ENCODE peak calls at places on chromosomes 2 and 18, in five cellular contexts. H is kidney, C is lower lobe of right lung, G is mesendoderm, I is prostate gland. E is an unnamed sample.

GRCh38 chr2:230905448-230906430 is 19.3 kb downstream of the GPR55 start:
- DNase-seq in G (peak; percentile 64), C (no peak), I (no peak), H (no peak), E (no peak)

GRCh38 chr2:81658227-81658626 is 1353.7 kb upstream of the LRRTM1 start:
- DNase-seq in G (no peak), C (no peak), I (no peak), H (no peak), E (no peak)

GRCh38 chr2:24915796-24916195 is 4.2 kb downstream of the ADCY3 start:
- DNase-seq in H (no peak), I (no peak), C (no peak), G (no peak), E (peak; percentile 68)

GRCh38 chr2:8882094-8882493 is 44.7 kb upstream of the KIDINS220 start:
- DNase-seq in I (no peak), G (peak; percentile 87), C (no peak), H (no peak), E (no peak)

GRCh38 chr2:213232649-213233437 is 51.4 kb upstream of the SPAG16 start:
- DNase-seq in H (no peak), C (no peak), I (no peak), G (peak; percentile 31), E (no peak)

GRCh38 chr2:59217360-59217759 is 976.2 kb upstream of the FANCL start:
- DNase-seq in C (no peak), I (no peak), H (no peak), G (no peak), E (no peak)

GRCh38 chr18:75265255-75265654 is 54.7 kb downstream of the TSHZ1 start:
- DNase-seq in I (no peak), H (no peak), G (no peak), C (no peak), E (no peak)

GRCh38 chr2:46722142-46722541 is 193.5 kb downstream of the MCFD2 start:
- DNase-seq in H (no peak), I (no peak), C (no peak), G (no peak), E (no peak)

GRCh38 chr18:35497006-35497333 is 790 bp downstream of the INO80C start:
- DNase-seq in C (no peak), G (no peak), H (no peak), I (no peak), E (no peak)

GRCh38 chr2:178280261-178280852 is 86.0 kb downstream of the OSBPL6 start:
- DNase-seq in H (no peak), C (no peak), G (peak; percentile 39), I (peak; percentile 39), E (no peak)

GRCh38 chr2:190972213-190972612 is 41.8 kb downstream of the STAT1 start:
- DNase-seq in I (no peak), G (no peak), C (no peak), H (no peak), E (no peak)

GRCh38 chr18:41842886-41843285 is 112.1 kb upstream of the PIK3C3 start:
- DNase-seq in I (no peak), H (no peak), G (no peak), C (no peak), E (no peak)

GRCh38 chr2:45283764-45284620 is 274.7 kb upstream of the SIX2 start:
- DNase-seq in G (peak; percentile 85), H (no peak), C (no peak), I (no peak), E (peak; percentile 60)

GRCh38 chr2:42117182-42117579 is 52.0 kb upstream of the EML4 start:
- DNase-seq in G (no peak), C (no peak), H (no peak), I (no peak), E (no peak)

GRCh38 chr2:83386559-83386958 is 1072.5 kb downstream of the SUCLG1 start:
- DNase-seq in I (no peak), H (no peak), G (peak; percentile 1), C (no peak), E (no peak)

GRCh38 chr2:6074303-6074702 is 382.1 kb downstream of the SOX11 start:
- DNase-seq in C (no peak), G (no peak), I (no peak), H (no peak), E (no peak)

GRCh38 chr2:224211821-224212220 is 172.7 kb upstream of the SERPINE2 start:
- DNase-seq in I (no peak), C (no peak), H (no peak), G (peak; percentile 66), E (no peak)

GRCh38 chr2:62506421-62506750 is 391 bp upstream of the TMEM17 start:
- DNase-seq in H (no peak), I (no peak), G (no peak), C (no peak), E (no peak)

GRCh38 chr2:96245609-96246390 is 20.0 kb downstream of the TMEM127 start:
- DNase-seq in G (no peak), H (peak; percentile 53), I (no peak), C (peak; percentile 59), E (no peak)

GRCh38 chr18:73124165-73124564 is 256.4 kb upstream of the NETO1 start:
- DNase-seq in H (no peak), I (no peak), G (no peak), C (no peak), E (no peak)

GRCh38 chr2:224611938-224612337 is 26.8 kb upstream of the CUL3 start:
- DNase-seq in I (no peak), C (no peak), H (no peak), G (peak; percentile 53), E (no peak)

GRCh38 chr18:50518787-50519520 is 40.9 kb upstream of the MAPK4 start:
- DNase-seq in I (no peak), C (no peak), H (no peak), G (peak; percentile 71), E (no peak)

GRCh38 chr2:173238385-173238784 is 116.3 kb upstream of the CDCA7 start:
- DNase-seq in G (no peak), C (no peak), H (no peak), I (no peak), E (no peak)

GRCh38 chr18:74874351-74874750 is 276.7 kb downstream of the ZNF407 start:
- DNase-seq in G (no peak), C (no peak), I (no peak), H (no peak), E (no peak)

GRCh38 chr2:44389895-44390294 is 28.1 kb downstream of the CAMKMT start:
- DNase-seq in C (no peak), G (no peak), H (no peak), I (no peak), E (no peak)

GRCh38 chr18:54555996-54556395 is 35.0 kb upstream of the DYNAP start:
- DNase-seq in H (no peak), G (no peak), C (no peak), I (no peak), E (no peak)

GRCh38 chr2:187956906-187957534 is 334.7 kb upstream of the GULP1 start:
- DNase-seq in I (no peak), H (no peak), C (no peak), G (no peak), E (no peak)
- H3K27ac ChIP-seq in I (no peak overlapping the region), H (no peak overlapping the region), C (no peak overlapping the region), G (no peak overlapping the region), E (peak overlapping the region; percentile 69)

DNA sequence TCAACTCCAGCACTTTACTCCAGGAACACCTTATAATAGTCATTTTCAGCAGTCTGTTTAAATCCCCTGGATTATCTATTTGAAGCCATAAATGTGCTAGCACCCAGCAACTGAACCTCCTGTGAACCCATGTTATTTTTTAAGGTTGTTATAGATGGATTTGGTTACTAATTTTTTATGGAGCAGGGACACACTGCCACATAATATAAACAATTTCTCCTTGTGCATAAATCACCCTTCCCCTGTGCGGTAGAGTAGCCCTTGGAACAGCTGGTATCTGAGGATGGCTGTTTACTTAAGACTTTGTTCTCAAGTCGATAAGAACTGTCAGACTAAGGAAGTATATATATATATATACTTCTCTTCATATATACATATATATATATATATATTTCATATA is 367.4 kb downstream of the EPHA4 start:
- DNase-seq in I (no peak), H (no peak), G (no peak), C (no peak), E (no peak)
- H3K27ac ChIP-seq in I (no peak overlapping the region), H (no peak overlapping the region), G (no peak overlapping the region), C (no peak overlapping the region), E (no peak overlapping the region)

DNA sequence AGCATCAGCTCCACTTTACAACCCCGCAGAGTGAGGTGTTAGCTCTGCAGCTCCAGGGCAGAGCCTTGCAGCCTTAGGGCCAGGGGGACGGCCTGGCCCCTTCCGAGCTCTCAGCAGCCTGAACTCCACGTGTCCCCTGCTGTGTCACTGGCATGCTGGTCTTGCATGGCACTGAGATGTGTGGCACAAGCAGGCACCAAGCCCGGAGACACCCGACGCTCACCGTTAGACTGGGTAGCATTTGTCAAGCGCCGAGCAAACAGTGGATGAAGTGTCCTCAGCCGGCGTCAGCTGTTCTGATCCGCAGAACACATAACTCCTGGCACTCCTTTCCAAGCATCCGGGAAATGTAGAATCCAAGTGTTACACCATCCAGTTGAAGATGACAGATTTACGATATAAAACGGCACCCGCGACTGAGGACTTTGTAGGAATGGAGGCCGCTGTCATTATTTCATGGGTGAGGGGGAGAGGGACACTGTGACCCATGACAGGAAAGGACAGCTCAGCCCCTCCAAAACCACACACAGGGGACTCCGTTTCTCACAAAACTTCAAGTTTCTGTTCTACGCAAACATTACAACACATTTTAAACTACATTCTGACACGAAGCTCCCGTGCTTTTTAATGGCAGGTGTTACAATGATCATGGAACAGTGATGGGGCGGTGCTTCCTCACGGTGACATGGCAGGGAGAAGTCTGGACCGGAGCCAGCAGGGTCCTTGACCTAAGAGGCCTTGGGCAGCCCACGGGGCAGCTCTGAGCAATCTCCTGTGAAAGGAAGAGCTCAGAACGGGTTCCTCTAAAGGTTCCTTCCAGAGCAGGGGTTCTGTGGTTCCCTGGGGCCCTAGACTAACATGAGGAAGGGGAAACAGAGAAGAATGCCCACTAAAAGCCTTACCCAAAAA is 89.4 kb downstream of the HDAC4 start:
- DNase-seq in C (peak; percentile 80), G (no peak), H (no peak), I (peak; percentile 74), E (no peak)
- H3K27ac ChIP-seq in C (peak overlapping the region; percentile 46), G (no peak overlapping the region), H (no peak overlapping the region), I (peak overlapping the region; percentile 9), E (no peak overlapping the region)

GRCh38 chr18:61639886-61640285 is 252.9 kb downstream of the RNF152 start:
- DNase-seq in G (no peak), H (no peak), I (no peak), C (no peak), E (no peak)

GRCh38 chr18:61637319-61637718 is 255.5 kb downstream of the RNF152 start:
- DNase-seq in C (no peak), I (no peak), G (peak; percentile 87), H (no peak), E (no peak)

GRCh38 chr18:61635901-61636528 is 256.8 kb downstream of the RNF152 start:
- DNase-seq in G (peak; percentile 81), C (peak; percentile 49), I (peak; percentile 84), H (peak; percentile 89), E (no peak)

GRCh38 chr18:61637905-61638304 is 254.9 kb downstream of the RNF152 start:
- DNase-seq in I (no peak), H (no peak), C (no peak), G (peak; percentile 64), E (no peak)
- H3K27ac ChIP-seq in I (no peak overlapping the region), H (peak overlapping the region; percentile 84), C (no peak overlapping the region), G (peak overlapping the region; percentile 72), E (no peak overlapping the region)

E was measured in aorta.